ENCODE peak calls at places on chromosomes 3 and 15, in ten cellular contexts. E is GM23338, P is HCT116, T is PC-3, B is mesenchymal stem cell, R is mesendoderm, A is Karpas-422, M is GM23248, S is astrocyte, C is K562. J is an unnamed sample.

GRCh38 chr3:12840591-12841084 is 727 bp downstream of the RPL32 start:
- DNase-seq in E (no peak), B (no peak), P (no peak), C (no peak), M (peak), T (no peak), S (no peak), A (peak), R (no peak), J (no peak)

GRCh38 chr3:44206301-44206700 is 35.4 kb upstream of the TOPAZ1 start:
- DNase-seq in R (no peak), P (no peak), T (no peak), E (no peak), C (no peak), B (no peak), S (no peak), A (no peak), M (no peak), J (no peak)

GRCh38 chr3:172217877-172218276 is 178.5 kb downstream of the FNDC3B start:
- DNase-seq in P (no peak), A (no peak), R (no peak), T (peak), C (no peak), S (peak), E (no peak), B (no peak), M (peak), J (no peak)

GRCh38 chr3:156307704-156308103 is 187.3 kb downstream of the KCNAB1 start:
- DNase-seq in R (no peak), M (peak), C (no peak), B (no peak), T (peak), P (no peak), E (no peak), A (no peak), S (peak), J (no peak)

GRCh38 chr15:85587707-85588441 is 206.9 kb downstream of the KLHL25 start:
- DNase-seq in S (peak), E (no peak), P (peak), A (no peak), T (peak), M (peak), C (no peak), R (no peak), B (peak), J (no peak)

GRCh38 chr3:52670621-52671521 is 14.8 kb downstream of the PBRM1 start:
- DNase-seq in B (peak), R (peak), E (no peak), S (peak), A (no peak), P (peak), C (peak), T (peak), M (peak), J (no peak)

GRCh38 chr3:95460274-95460673 is 1354.1 kb upstream of the EPHA6 start:
- DNase-seq in M (no peak), C (no peak), B (no peak), A (no peak), T (no peak), S (no peak), P (no peak), E (no peak), R (no peak), J (peak)

GRCh38 chr3:114496021-114496434 is 202.2 kb downstream of the TIGIT start:
- DNase-seq in S (peak), P (peak), E (no peak), R (no peak), C (no peak), B (peak), T (no peak), M (peak), A (no peak), J (no peak)

GRCh38 chr15:68583936-68584703 is 5.3 kb downstream of the CORO2B start:
- DNase-seq in C (no peak), S (no peak), T (no peak), B (no peak), E (no peak), R (no peak), A (no peak), M (no peak), P (no peak), J (no peak)

GRCh38 chr3:196323723-196324122 is 5.7 kb upstream of the DYNLT2B start:
- DNase-seq in A (no peak), B (no peak), E (peak), M (peak), C (no peak), T (no peak), P (no peak), R (peak), S (no peak), J (peak)

GRCh38 chr3:123351396-123351945 is 97.4 kb downstream of the ADCY5 start:
- DNase-seq in P (no peak), T (no peak), B (no peak), R (no peak), A (no peak), C (no peak), E (no peak), M (no peak), S (no peak), J (no peak)

GRCh38 chr15:22960587-22960986 is 19.6 kb downstream of the CYFIP1 start:
- DNase-seq in S (no peak), E (no peak), B (no peak), A (no peak), C (no peak), T (no peak), M (no peak), R (no peak), P (no peak), J (no peak)

GRCh38 chr3:172107403-172107802 is 68.0 kb downstream of the FNDC3B start:
- DNase-seq in B (no peak), E (no peak), S (no peak), T (no peak), M (peak), C (peak), P (no peak), A (no peak), R (no peak), J (no peak)

GRCh38 chr3:169668957-169669681 is 5.6 kb upstream of the MECOM start:
- DNase-seq in A (peak), C (peak), B (peak), P (peak), M (peak), S (peak), R (peak), E (peak), T (peak), J (peak)

GRCh38 chr3:140748171-140748570 is 70.3 kb downstream of the TRIM42 start:
- DNase-seq in E (no peak), T (no peak), B (no peak), M (no peak), A (no peak), C (no peak), R (no peak), P (no peak), S (no peak), J (no peak)

GRCh38 chr3:15064299-15064834 is 748 bp downstream of the MRPS25 start:
- DNase-seq in M (peak), C (peak), S (no peak), E (peak), P (no peak), B (peak), T (peak), A (peak), R (peak), J (peak)

GRCh38 chr15:79075256-79075655 is 15.3 kb downstream of the RASGRF1 start:
- DNase-seq in M (no peak), E (no peak), P (no peak), B (no peak), R (no peak), C (no peak), A (no peak), T (no peak), S (no peak), J (no peak)

GRCh38 chr15:79076661-79077060 is 13.9 kb downstream of the RASGRF1 start:
- DNase-seq in R (no peak), M (no peak), T (no peak), P (no peak), E (no peak), C (no peak), A (no peak), S (no peak), B (no peak), J (no peak)

GRCh38 chr15:79071901-79072300 is 18.7 kb downstream of the RASGRF1 start:
- DNase-seq in M (peak), B (no peak), R (no peak), A (no peak), C (no peak), S (no peak), E (no peak), T (no peak), P (no peak), J (no peak)

GRCh38 chr15:79068790-79069189 is 21.8 kb downstream of the RASGRF1 start:
- DNase-seq in M (no peak), R (no peak), S (no peak), T (no peak), B (no peak), C (no peak), P (no peak), E (no peak), A (no peak), J (no peak)

GRCh38 chr15:79073336-79073735 is 17.2 kb downstream of the RASGRF1 start:
- DNase-seq in S (no peak), B (no peak), P (no peak), C (no peak), T (no peak), R (no peak), A (no peak), E (no peak), M (no peak), J (no peak)
- H3K4me2 ChIP-seq in S (no peak), B (no peak), P (no peak), C (no peak), T (no peak), R (no peak), A (no peak), E (no peak), M (no peak), J (no peak)

GRCh38 chr3:37906734-37907282 is 45.1 kb downstream of the CTDSPL start:
- DNase-seq in S (no peak), A (no peak), B (no peak), M (no peak), R (no peak), C (no peak), P (no peak), T (no peak), E (no peak), J (no peak)

GRCh38 chr3:37907371-37907770 is 45.7 kb downstream of the CTDSPL start:
- DNase-seq in T (no peak), M (no peak), A (no peak), S (no peak), C (no peak), P (no peak), B (no peak), R (no peak), E (no peak), J (no peak)

GRCh38 chr3:37909067-37909911 is 47.6 kb downstream of the CTDSPL start:
- DNase-seq in P (no peak), R (peak), C (no peak), B (no peak), M (peak), T (peak), A (no peak), S (no peak), E (no peak), J (no peak)

GRCh38 chr3:37905987-37906674 is 44.5 kb downstream of the CTDSPL start:
- DNase-seq in C (no peak), S (peak), M (peak), R (no peak), B (peak), T (no peak), E (no peak), A (no peak), P (no peak), J (no peak)

GRCh38 chr3:37907906-37908305 is 46.2 kb downstream of the CTDSPL start:
- DNase-seq in A (no peak), R (no peak), B (no peak), P (no peak), E (no peak), C (no peak), S (peak), M (no peak), T (no peak), J (no peak)
- H3K4me2 ChIP-seq in A (no peak), R (no peak), B (peak), P (no peak), E (no peak), C (no peak), S (peak), M (no peak), T (no peak), J (no peak)

GRCh38 chr3:39346785-39347585 is 17.5 kb downstream of the CCR8 start:
- DNase-seq in T (no peak), R (no peak), B (no peak), M (no peak), E (peak), P (no peak), A (no peak), S (no peak), C (peak), J (no peak)
- H3K4me2 ChIP-seq in T (no peak), R (no peak), B (no peak), M (no peak), E (peak), P (no peak), A (no peak), S (no peak), C (peak), J (no peak)

GRCh38 chr15:94352940-94353820 is 121.8 kb downstream of the MCTP2 start:
- DNase-seq in R (no peak), S (no peak), T (no peak), C (no peak), M (no peak), P (no peak), E (no peak), A (no peak), B (no peak), J (no peak)

GRCh38 chr15:94346272-94346671 is 114.9 kb downstream of the MCTP2 start:
- DNase-seq in M (peak), E (no peak), R (no peak), C (no peak), S (no peak), P (no peak), T (peak), B (no peak), A (peak), J (no peak)

GRCh38 chr15:94348084-94348483 is 116.7 kb downstream of the MCTP2 start:
- DNase-seq in A (peak), B (no peak), P (no peak), R (no peak), C (no peak), S (no peak), E (no peak), T (no peak), M (no peak), J (no peak)

GRCh38 chr15:94351121-94351520 is 119.8 kb downstream of the MCTP2 start:
- DNase-seq in S (no peak), P (no peak), T (no peak), R (no peak), E (no peak), A (no peak), C (no peak), B (no peak), M (no peak), J (no peak)
- H3K4me2 ChIP-seq in S (no peak), P (no peak), T (no peak), R (no peak), E (no peak), A (no peak), C (no peak), B (no peak), M (no peak), J (no peak)

GRCh38 chr15:31457631-31458526 is 131.2 kb downstream of the KLF13 start:
- DNase-seq in S (peak), T (peak), M (peak), B (peak), E (no peak), C (no peak), P (no peak), A (no peak), R (no peak), J (no peak)

GRCh38 chr15:31461375-31461774 is 134.7 kb downstream of the KLF13 start:
- DNase-seq in A (no peak), M (no peak), R (no peak), B (no peak), C (no peak), S (no peak), T (no peak), E (no peak), P (no peak), J (no peak)

GRCh38 chr15:31458591-31458990 is 132.0 kb downstream of the KLF13 start:
- DNase-seq in E (no peak), S (no peak), P (no peak), A (no peak), C (no peak), R (no peak), T (no peak), B (no peak), M (no peak), J (no peak)

GRCh38 chr15:31457161-31457560 is 130.5 kb downstream of the KLF13 start:
- DNase-seq in S (no peak), T (no peak), A (no peak), B (no peak), E (no peak), P (no peak), R (no peak), M (peak), C (no peak), J (no peak)

DNA sequence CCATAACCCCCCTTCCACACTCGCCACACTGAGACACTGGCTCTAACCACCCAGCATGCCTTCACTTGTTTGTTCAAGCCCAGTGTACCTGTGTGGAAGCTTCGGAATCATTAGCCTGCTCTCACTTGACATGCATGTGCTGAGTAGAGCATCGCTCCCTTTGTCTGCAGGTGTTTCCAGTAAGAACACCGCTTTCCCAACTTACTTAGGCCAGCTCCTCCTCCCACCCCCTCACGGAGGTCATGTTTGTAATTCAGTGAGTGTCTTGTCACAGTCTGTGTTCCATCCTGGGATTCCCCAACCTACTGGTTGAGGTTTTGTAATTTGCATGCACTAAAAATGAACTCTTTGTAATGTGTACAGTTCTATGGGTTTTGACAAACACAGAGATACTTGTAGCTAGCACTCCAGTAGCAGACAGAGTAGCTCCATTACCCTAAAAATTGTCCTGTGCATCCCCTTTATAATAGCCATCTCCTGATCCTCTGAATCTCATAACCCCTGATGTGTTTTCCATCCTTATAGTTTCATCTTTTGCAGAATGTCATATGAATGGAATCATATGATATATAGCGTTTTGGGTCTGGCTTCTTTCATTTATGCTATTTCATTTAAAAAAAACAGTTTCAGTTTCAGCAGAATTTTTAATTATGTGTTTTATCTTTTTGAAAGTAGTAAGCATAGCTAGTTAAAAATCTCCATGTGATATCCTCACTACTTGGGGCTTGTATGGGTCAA is 132.5 kb downstream of the KLF13 start:
- DNase-seq in E (no peak), C (no peak), P (no peak), T (no peak), R (no peak), B (no peak), A (no peak), M (peak), S (no peak), J (no peak)
- H3K4me2 ChIP-seq in E (no peak), C (no peak), P (no peak), T (no peak), R (no peak), B (no peak), A (peak), M (no peak), S (no peak), J (no peak)

DNA sequence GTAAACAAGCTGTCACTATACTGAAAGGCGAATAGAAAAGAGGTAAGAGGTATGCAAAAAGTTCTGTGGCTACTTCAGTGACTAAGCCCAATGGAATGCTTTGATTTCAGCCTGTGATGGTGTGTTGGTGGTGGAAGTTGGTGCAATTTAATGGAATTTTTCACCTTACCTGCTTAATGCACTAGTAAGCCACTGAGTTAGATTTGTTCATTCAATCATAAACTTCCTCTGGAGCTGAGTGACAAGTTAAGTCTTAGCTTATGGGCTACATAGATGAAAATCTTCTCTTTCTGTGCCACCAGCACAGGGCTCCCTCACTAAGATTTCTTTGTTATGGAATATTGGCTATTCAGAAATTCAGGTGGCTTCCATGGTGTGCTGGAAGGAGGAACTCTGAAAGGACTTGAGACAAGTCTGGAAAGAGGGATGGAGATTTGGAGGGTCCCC is 8.3 kb upstream of the GAP43 start:
- DNase-seq in E (peak), B (peak), A (no peak), C (no peak), T (peak), R (peak), P (peak), M (peak), S (peak), J (no peak)
- H3K4me2 ChIP-seq in E (peak), B (no peak), A (no peak), C (no peak), T (no peak), R (no peak), P (peak), M (no peak), S (no peak), J (no peak)

DNA sequence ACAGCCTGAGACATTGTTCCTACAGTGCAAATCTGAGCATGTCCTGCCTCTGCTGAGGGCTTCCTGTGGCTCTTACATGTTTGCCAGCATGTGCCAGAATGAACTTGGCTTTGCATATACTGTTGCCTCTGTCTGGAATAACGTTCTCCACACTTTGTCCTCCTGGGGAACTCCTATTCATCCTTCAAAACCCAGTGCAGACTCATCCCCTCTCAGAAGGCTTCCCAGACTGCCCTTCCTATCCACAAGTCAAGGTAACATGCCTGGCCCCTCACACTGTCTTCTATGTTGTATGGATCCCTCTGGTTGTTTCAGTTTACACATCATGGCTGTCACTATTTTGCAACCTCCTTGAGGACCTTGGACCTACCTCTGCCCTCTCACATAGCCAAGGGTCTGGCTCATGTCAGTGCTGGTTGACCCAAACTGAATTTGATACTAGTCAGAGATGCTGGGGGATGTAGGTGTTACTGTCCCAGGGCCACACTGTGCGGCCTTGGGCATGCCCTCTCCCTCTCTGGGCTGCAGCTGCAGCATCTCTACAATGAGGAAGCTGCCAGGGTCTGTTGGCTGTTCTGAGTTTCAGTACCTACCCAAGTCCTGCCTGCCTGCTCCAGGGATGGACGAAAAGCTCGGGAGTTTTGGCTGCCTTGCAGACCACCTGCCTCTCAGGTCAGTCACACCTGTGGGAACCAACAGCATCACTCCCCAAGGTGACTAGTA is 29.0 kb upstream of the TSPAN3 start:
- DNase-seq in S (no peak), C (no peak), E (no peak), B (no peak), T (no peak), M (no peak), A (no peak), R (no peak), P (no peak), J (no peak)
- H3K4me2 ChIP-seq in S (no peak), C (no peak), E (no peak), B (no peak), T (no peak), M (no peak), A (no peak), R (no peak), P (no peak), J (no peak)